ENCODE peak calls at places on chromosomes 5 and 9, in four cellular contexts. W is uterus, D is dorsolateral prefrontal cortex, X is GM23338. G is an unnamed sample.
A peak's percentile ranks its signal among the peaks of the same experiment; 100 is the strongest.

GRCh38 chr9:89542461-89543021 is 44.6 kb upstream of the SEMA4D start:
- DNase-seq in X (no peak), D (peak; percentile 84), W (no peak), G (no peak)

GRCh38 chr5:132327278-132327959 is 33.2 kb downstream of the SLC22A4 start:
- DNase-seq in W (no peak), D (no peak), X (no peak), G (no peak)

GRCh38 chr5:98604301-98604700 is 169.2 kb upstream of the RGMB start:
- DNase-seq in W (no peak), X (no peak), D (no peak), G (no peak)

GRCh38 chr9:131475111-131475955 is 27.4 kb upstream of the POMT1 start:
- DNase-seq in D (peak; percentile 44), W (no peak), X (no peak), G (no peak)

GRCh38 chr5:124661317-124662141 is 84.9 kb downstream of the ZNF608 start:
- DNase-seq in D (no peak), X (peak; percentile 94), W (no peak), G (no peak)

GRCh38 chr5:103036601-103037000 is 83.3 kb downstream of the GIN1 start:
- DNase-seq in W (no peak), D (no peak), X (no peak), G (no peak)

GRCh38 chr5:16413461-16413860 is 52.1 kb downstream of the ZNF622 start:
- DNase-seq in X (no peak), D (no peak), W (no peak), G (no peak)

GRCh38 chr5:89473196-89473595 is 590.2 kb upstream of the MEF2C start:
- DNase-seq in X (no peak), D (no peak), W (no peak), G (no peak)

GRCh38 chr5:76791461-76791860 is 27.4 kb upstream of the F2RL1 start:
- DNase-seq in W (no peak), X (no peak), D (no peak), G (no peak)

GRCh38 chr5:73116506-73116905 is 3.9 kb upstream of the TMEM171 start:
- DNase-seq in D (no peak), X (no peak), W (no peak), G (no peak)

GRCh38 chr9:82593436-82593835 is 469.5 kb downstream of the RASEF start:
- DNase-seq in X (no peak), D (no peak), W (no peak), G (no peak)

GRCh38 chr5:55175781-55176175 is 2.8 kb upstream of the CDC20B start:
- DNase-seq in X (peak; percentile 68), W (no peak), D (no peak), G (no peak)

GRCh38 chr5:38870595-38870994 is 24.8 kb downstream of the OSMR start:
- DNase-seq in D (no peak), X (peak; percentile 11), W (no peak), G (no peak)

GRCh38 chr5:61641748-61642565 is 309.9 kb downstream of the ZSWIM6 start:
- DNase-seq in W (no peak), X (no peak), D (no peak), G (no peak)

GRCh38 chr9:77876091-77876490 is 155.5 kb downstream of the GNAQ start:
- DNase-seq in X (peak; percentile 44), D (no peak), W (peak; percentile 28), G (no peak)

GRCh38 chr5:169467382-169467781 is 116.2 kb upstream of the SPDL1 start:
- DNase-seq in D (no peak), X (no peak), W (no peak), G (no peak)

GRCh38 chr9:114516913-114517312 is 11.6 kb upstream of the WHRN start:
- DNase-seq in D (no peak), X (no peak), W (no peak), G (no peak)

GRCh38 chr5:74392698-74393431 is 247.7 kb downstream of the ENC1 start:
- DNase-seq in W (no peak), X (no peak), D (no peak), G (no peak)

GRCh38 chr9:111613436-111614040 is 14.1 kb upstream of the PTGR1 start:
- DNase-seq in W (no peak), X (no peak), D (no peak), G (no peak)

GRCh38 chr5:132473608-132474007 is 17.0 kb downstream of the IRF1 start:
- DNase-seq in D (no peak), X (no peak), W (peak; percentile 13), G (no peak)

GRCh38 chr9:106862946-106863740 is at the start of gene ZNF462:
- DNase-seq in X (peak; percentile 81), D (peak; percentile 55), W (peak; percentile 53), G (peak; percentile 55)

GRCh38 chr5:170333161-170333909 is 35.8 kb upstream of the LCP2 start:
- DNase-seq in X (peak; percentile 85), W (no peak), D (no peak), G (no peak)

GRCh38 chr9:127874301-127875216 is 2.9 kb downstream of the AK1 start:
- DNase-seq in W (peak; percentile 49), D (no peak), X (no peak), G (no peak)

GRCh38 chr9:91162784-91163440 is 198.8 kb downstream of the AUH start:
- DNase-seq in W (no peak), D (no peak), X (no peak), G (no peak)

GRCh38 chr9:130891699-130892502 is 4.7 kb downstream of the QRFP start:
- DNase-seq in D (no peak), W (no peak), X (no peak), G (no peak)

GRCh38 chr5:345404-346195 is 24.1 kb downstream of the AHRR start:
- DNase-seq in W (no peak), D (no peak), X (peak; percentile 46), G (no peak)

GRCh38 chr5:88952996-88953643 is 70.1 kb upstream of the MEF2C start:
- DNase-seq in W (no peak), X (no peak), D (no peak), G (no peak)

GRCh38 chr5:72920690-72921089 is 35.2 kb upstream of the FCHO2 start:
- DNase-seq in D (no peak), X (peak; percentile 54), W (no peak), G (no peak)

GRCh38 chr5:135037519-135038201 is 3.6 kb upstream of the PITX1 start:
- DNase-seq in D (no peak), W (no peak), X (no peak), G (no peak)

GRCh38 chr5:125042243-125042887 is 295.9 kb upstream of the ZNF608 start:
- DNase-seq in W (no peak), D (no peak), X (no peak), G (no peak)

GRCh38 chr9:126504977-126505455 is 108.7 kb upstream of the LMX1B start:
- DNase-seq in W (no peak), X (no peak), D (no peak), G (no peak)

GRCh38 chr5:60677831-60678664 is 21.9 kb downstream of the DEPDC1B start:
- DNase-seq in D (no peak), W (no peak), X (peak; percentile 79), G (no peak)

GRCh38 chr5:40518511-40518917 is 161.2 kb upstream of the PTGER4 start:
- DNase-seq in D (no peak), X (no peak), W (no peak), G (no peak)

GRCh38 chr9:93187574-93187973 is 3.6 kb downstream of the WNK2 start:
- DNase-seq in D (no peak), X (no peak), W (no peak), G (no peak)

GRCh38 chr9:137435980-137436760 is 5.0 kb downstream of the ENTPD8 start:
- DNase-seq in X (no peak), W (peak; percentile 86), D (no peak), G (no peak)

DNA sequence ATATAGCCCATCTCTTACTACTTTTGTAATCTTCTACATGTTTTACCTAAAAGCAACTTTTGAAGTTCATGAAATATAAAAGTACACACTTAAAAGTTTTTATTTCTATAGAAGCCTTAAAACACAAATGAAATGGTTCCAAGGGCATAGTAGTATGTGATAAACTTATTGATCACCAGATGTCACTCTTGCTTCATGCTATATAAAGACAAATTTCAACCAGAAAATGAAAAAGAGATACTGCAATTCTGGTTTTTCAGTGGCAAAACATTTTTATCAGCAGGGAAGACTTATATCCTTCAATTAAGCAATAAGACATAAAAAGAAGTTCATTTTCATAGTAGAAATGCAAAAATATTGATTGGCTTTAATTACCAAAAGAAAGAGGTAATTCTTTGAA is 69.4 kb upstream of the FBXL17 start:
- DNase-seq in X (peak; percentile 33), W (no peak), D (no peak), G (no peak)
- TF ChIP-seq CTCF in X (peak; percentile 60), W (no peak), D (no peak), G (no peak)

GRCh38 chr5:86112249-86112648 is 505.5 kb upstream of the COX7C start:
- DNase-seq in W (no peak), D (no peak), X (no peak), G (no peak)
- H3K27ac ChIP-seq in W (no peak overlapping the region), D (no peak overlapping the region), X (no peak overlapping the region), G (no peak overlapping the region)

GRCh38 chr5:140118294-140118936 is 4.5 kb downstream of the PURA start:
- DNase-seq in D (no peak), W (no peak), X (peak; percentile 47), G (no peak)
- TF ChIP-seq CTCF in D (no peak), W (no peak), X (no peak), G (no peak)

GRCh38 chr5:115934388-115934974 is 27.8 kb upstream of the LVRN start:
- DNase-seq in D (no peak), W (no peak), X (no peak), G (no peak)

GRCh38 chr5:115936031-115936430 is 26.2 kb upstream of the LVRN start:
- DNase-seq in W (no peak), X (no peak), D (no peak), G (no peak)

GRCh38 chr5:115932991-115933390 is 29.3 kb upstream of the LVRN start:
- DNase-seq in X (no peak), D (no peak), W (no peak), G (no peak)

DNA sequence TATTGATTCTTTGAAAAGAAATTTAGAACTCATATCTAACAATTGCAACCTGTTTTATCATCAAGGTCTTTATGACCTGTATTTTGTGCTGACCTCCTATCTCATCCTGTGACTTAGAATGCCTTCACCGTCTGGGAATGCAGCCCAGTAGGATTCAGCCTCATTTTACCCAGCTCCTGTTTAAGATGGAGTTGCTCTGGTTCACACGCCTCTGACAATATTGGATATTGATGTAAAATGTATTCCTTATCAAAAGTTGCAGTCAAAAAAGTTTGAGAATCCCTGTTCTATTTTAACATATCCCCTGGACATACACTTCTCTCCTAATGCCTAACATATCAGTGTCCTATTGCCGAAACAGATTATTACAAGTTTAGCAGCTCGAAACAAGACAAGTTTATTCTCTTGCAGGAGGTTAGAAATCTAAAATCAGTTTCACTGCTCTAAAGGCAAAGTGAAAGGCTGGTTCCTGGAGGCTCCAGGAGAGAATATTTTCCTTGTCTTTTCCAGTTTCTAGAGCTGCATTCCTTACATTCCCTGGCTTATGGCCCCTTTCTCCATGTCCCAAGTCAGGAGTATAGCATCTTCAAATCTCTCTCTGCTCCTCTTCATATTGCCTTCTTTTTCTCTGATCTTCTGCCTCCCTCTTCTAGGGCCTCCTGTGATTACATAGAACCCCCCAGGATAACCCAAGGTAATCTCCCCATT is 31.5 kb upstream of the LVRN start:
- DNase-seq in D (no peak), X (peak; percentile 54), W (no peak), G (no peak)
- H3K27ac ChIP-seq in D (no peak overlapping the region), X (peak overlapping the region; percentile 3), W (no peak overlapping the region), G (no peak overlapping the region)

DNA sequence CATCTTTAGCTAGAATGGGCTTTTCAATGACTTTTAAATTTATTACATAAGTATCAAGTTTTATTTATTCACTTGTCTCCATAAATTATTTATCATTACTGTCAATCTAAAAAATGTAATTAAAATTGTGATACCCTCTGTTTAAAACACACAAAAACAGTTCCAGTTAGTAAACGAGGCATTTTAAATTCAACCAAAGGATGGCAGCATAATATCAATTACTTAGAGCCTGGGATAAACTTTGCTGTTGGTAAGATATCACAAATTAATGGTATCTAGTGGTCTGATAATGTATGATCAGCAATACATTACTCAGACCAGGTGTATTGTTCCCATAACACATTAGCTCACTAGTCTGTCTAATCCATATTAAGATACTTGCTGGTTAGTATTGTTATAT is 9.6 kb upstream of the IFNE start:
- DNase-seq in D (no peak), W (no peak), X (no peak), G (no peak)
- TF ChIP-seq CTCF in D (no peak), W (no peak), X (peak; percentile 30), G (no peak)

G was measured in tibial nerve.